ENCODE peak calls at places on chromosomes 4 and X, in four cellular contexts. One of them, this sample, is unnamed.

GRCh38 chr4:141587897-141588296 is 48.5 kb upstream of the IL15 start:
- DNase-seq in mesenchymal stem cell: peak
- DNase-seq in colonic mucosa: no peak
- DNase-seq in AG09309: no peak
- DNase-seq in this sample: no peak

GRCh38 chr4:1790005-1790404 is 3.1 kb upstream of the FGFR3 start:
- DNase-seq in AG09309: no peak
- DNase-seq in mesenchymal stem cell: no peak
- DNase-seq in colonic mucosa: no peak
- DNase-seq in this sample: no peak

GRCh38 chr4:185110375-185110823 is 32.7 kb upstream of the SLC25A4 start:
- DNase-seq in colonic mucosa: no peak
- DNase-seq in AG09309: no peak
- DNase-seq in mesenchymal stem cell: no peak
- DNase-seq in this sample: no peak

GRCh38 chr4:1937550-1937949 is 66.4 kb downstream of the NSD2 start:
- DNase-seq in mesenchymal stem cell: no peak
- DNase-seq in AG09309: no peak
- DNase-seq in colonic mucosa: no peak
- DNase-seq in this sample: no peak

GRCh38 chr4:80268081-80268823 is 1.8 kb downstream of the FGF5 start:
- DNase-seq in mesenchymal stem cell: peak
- DNase-seq in AG09309: no peak
- DNase-seq in colonic mucosa: no peak
- DNase-seq in this sample: no peak

GRCh38 chrX:35847736-35848135 is 49.6 kb downstream of the MAGEB16 start:
- DNase-seq in mesenchymal stem cell: no peak
- DNase-seq in colonic mucosa: no peak
- DNase-seq in AG09309: no peak
- DNase-seq in this sample: no peak

GRCh38 chr4:72076562-72076961 is 44.8 kb downstream of the NPFFR2 start:
- DNase-seq in AG09309: no peak
- DNase-seq in colonic mucosa: no peak
- DNase-seq in mesenchymal stem cell: peak
- DNase-seq in this sample: no peak

GRCh38 chr4:66750273-66750672 is 795.0 kb downstream of the CENPC start:
- DNase-seq in mesenchymal stem cell: peak
- DNase-seq in colonic mucosa: no peak
- DNase-seq in AG09309: no peak
- DNase-seq in this sample: no peak

GRCh38 chr4:2243682-2244380 is 1.9 kb upstream of the HAUS3 start:
- DNase-seq in mesenchymal stem cell: peak
- DNase-seq in colonic mucosa: peak
- DNase-seq in AG09309: no peak
- DNase-seq in this sample: peak

GRCh38 chr4:177485528-177485927 is 43.3 kb upstream of the AGA start:
- DNase-seq in AG09309: no peak
- DNase-seq in mesenchymal stem cell: peak
- DNase-seq in colonic mucosa: no peak
- DNase-seq in this sample: no peak

GRCh38 chrX:150200820-150201287 is 162.3 kb upstream of the MAMLD1 start:
- DNase-seq in colonic mucosa: no peak
- DNase-seq in mesenchymal stem cell: peak
- DNase-seq in AG09309: peak
- DNase-seq in this sample: peak

GRCh38 chrX:110282922-110283321 is 35.0 kb downstream of the AMMECR1 start:
- DNase-seq in AG09309: no peak
- DNase-seq in colonic mucosa: no peak
- DNase-seq in mesenchymal stem cell: no peak
- DNase-seq in this sample: no peak

GRCh38 chrX:152893631-152894610 is 3.9 kb upstream of the ZNF185 start:
- DNase-seq in mesenchymal stem cell: no peak
- DNase-seq in colonic mucosa: no peak
- DNase-seq in AG09309: no peak
- DNase-seq in this sample: no peak

GRCh38 chrX:109685656-109686078 is 47.4 kb downstream of the ACSL4 start:
- DNase-seq in mesenchymal stem cell: no peak
- DNase-seq in AG09309: no peak
- DNase-seq in colonic mucosa: no peak
- DNase-seq in this sample: no peak

GRCh38 chr4:46386570-46386969 is 3.4 kb downstream of the GABRA2 start:
- DNase-seq in mesenchymal stem cell: peak
- DNase-seq in colonic mucosa: no peak
- DNase-seq in AG09309: no peak
- DNase-seq in this sample: peak

GRCh38 chr4:29717658-29718057 is 1002.5 kb upstream of the PCDH7 start:
- DNase-seq in colonic mucosa: no peak
- DNase-seq in AG09309: no peak
- DNase-seq in mesenchymal stem cell: peak
- DNase-seq in this sample: no peak

GRCh38 chr4:13859423-13859822 is 231.9 kb upstream of the BOD1L1 start:
- DNase-seq in colonic mucosa: no peak
- DNase-seq in AG09309: no peak
- DNase-seq in mesenchymal stem cell: no peak
- DNase-seq in this sample: no peak

GRCh38 chr4:181962321-181962720 is 280.9 kb upstream of the TENM3 start:
- DNase-seq in colonic mucosa: no peak
- DNase-seq in AG09309: no peak
- DNase-seq in mesenchymal stem cell: no peak
- DNase-seq in this sample: no peak

GRCh38 chr4:152590179-152591031 is 54.5 kb upstream of the FBXW7 start:
- DNase-seq in mesenchymal stem cell: peak
- DNase-seq in colonic mucosa: no peak
- DNase-seq in AG09309: peak
- DNase-seq in this sample: no peak

GRCh38 chr4:153792893-153793227 is 4.0 kb upstream of the SFRP2 start:
- DNase-seq in mesenchymal stem cell: no peak
- DNase-seq in AG09309: no peak
- DNase-seq in colonic mucosa: no peak
- DNase-seq in this sample: no peak

GRCh38 chrX:12401252-12401651 is 263.0 kb downstream of the FRMPD4 start:
- DNase-seq in mesenchymal stem cell: no peak
- DNase-seq in AG09309: no peak
- DNase-seq in colonic mucosa: no peak
- DNase-seq in this sample: no peak

GRCh38 chr4:41050840-41051775 is 163.2 kb downstream of the APBB2 start:
- DNase-seq in mesenchymal stem cell: no peak
- DNase-seq in AG09309: no peak
- DNase-seq in colonic mucosa: no peak
- DNase-seq in this sample: no peak

GRCh38 chrX:110086916-110087484 is 84.1 kb downstream of the TMEM164 start:
- DNase-seq in colonic mucosa: no peak
- DNase-seq in AG09309: peak
- DNase-seq in mesenchymal stem cell: peak
- DNase-seq in this sample: no peak

GRCh38 chrX:136204571-136204970 is 46.6 kb downstream of the MAP7D3 start:
- DNase-seq in AG09309: no peak
- DNase-seq in colonic mucosa: peak
- DNase-seq in mesenchymal stem cell: peak
- DNase-seq in this sample: peak

GRCh38 chrX:22634081-22634480 is 361.4 kb downstream of the CBLL2 start:
- DNase-seq in AG09309: peak
- DNase-seq in mesenchymal stem cell: peak
- DNase-seq in colonic mucosa: no peak
- DNase-seq in this sample: no peak

GRCh38 chr4:2292679-2293108 is 30.8 kb upstream of the MXD4 start:
- DNase-seq in mesenchymal stem cell: no peak
- DNase-seq in AG09309: peak
- DNase-seq in colonic mucosa: no peak
- DNase-seq in this sample: no peak

GRCh38 chrX:614136-614535 is 16.5 kb upstream of the SHOX start:
- DNase-seq in AG09309: no peak
- DNase-seq in mesenchymal stem cell: no peak
- DNase-seq in colonic mucosa: no peak
- DNase-seq in this sample: no peak

GRCh38 chrX:153816821-153817220 is 13.5 kb downstream of the PDZD4 start:
- DNase-seq in AG09309: no peak
- DNase-seq in colonic mucosa: no peak
- DNase-seq in mesenchymal stem cell: no peak
- DNase-seq in this sample: peak

GRCh38 chrX:149682031-149682430 is 29.8 kb upstream of the MAGEA11 start:
- DNase-seq in AG09309: no peak
- DNase-seq in colonic mucosa: no peak
- DNase-seq in mesenchymal stem cell: no peak
- DNase-seq in this sample: no peak

GRCh38 chrX:118423558-118423957 is 72.1 kb upstream of the DOCK11 start:
- DNase-seq in mesenchymal stem cell: no peak
- DNase-seq in colonic mucosa: no peak
- DNase-seq in AG09309: no peak
- DNase-seq in this sample: no peak

GRCh38 chr4:40736910-40737309 is 12.8 kb upstream of the NSUN7 start:
- DNase-seq in colonic mucosa: no peak
- DNase-seq in mesenchymal stem cell: peak
- DNase-seq in AG09309: peak
- DNase-seq in this sample: no peak

GRCh38 chrX:114095789-114096188 is 488.1 kb upstream of the HTR2C start:
- DNase-seq in colonic mucosa: no peak
- DNase-seq in mesenchymal stem cell: no peak
- DNase-seq in AG09309: no peak
- DNase-seq in this sample: no peak

GRCh38 chrX:47697171-47697570 is 38.2 kb upstream of the UXT start:
- DNase-seq in mesenchymal stem cell: no peak
- DNase-seq in colonic mucosa: peak
- DNase-seq in AG09309: no peak
- DNase-seq in this sample: no peak

GRCh38 chrX:66015152-66015827 is 24.6 kb downstream of the VSIG4 start:
- DNase-seq in colonic mucosa: no peak
- DNase-seq in mesenchymal stem cell: no peak
- DNase-seq in AG09309: no peak
- DNase-seq in this sample: peak

This sample was measured in left colon.